ENCODE peak calls at places on chromosome 1, in five cellular contexts. K, P, X, T and U are unnamed samples.

GRCh38 chr1:212666116-212666775 is 33.4 kb downstream of the BATF3 start:
- DNase-seq in K (no peak), P (no peak), X (no peak), T (no peak), U (no peak)

GRCh38 chr1:215114154-215114933 is 31.8 kb downstream of the KCNK2 start:
- DNase-seq in K (no peak), P (no peak), X (peak; percentile 91), T (no peak), U (no peak)

GRCh38 chr1:171613282-171613681 is 8.8 kb upstream of the MYOCOS start:
- DNase-seq in K (no peak), P (no peak), X (no peak), T (no peak), U (no peak)

GRCh38 chr1:27966402-27967105 is 6.8 kb downstream of the XKR8 start:
- DNase-seq in K (no peak), P (no peak), X (no peak), T (no peak), U (no peak)

GRCh38 chr1:162633327-162633762 is 1.1 kb downstream of the DDR2 start:
- DNase-seq in K (no peak), P (no peak), X (no peak), T (no peak), U (no peak)

GRCh38 chr1:51569284-51570062 is 47.4 kb upstream of the OSBPL9 start:
- DNase-seq in K (no peak), P (peak; percentile 49), X (peak; percentile 67), T (peak; percentile 94), U (no peak)

GRCh38 chr1:101302831-101303511 is 66.2 kb downstream of the S1PR1 start:
- DNase-seq in K (no peak), P (no peak), X (peak; percentile 26), T (no peak), U (no peak)

GRCh38 chr1:40861227-40862003 is 748 bp downstream of the CITED4 start:
- DNase-seq in K (no peak), P (peak; percentile 39), X (no peak), T (no peak), U (peak; percentile 53)

GRCh38 chr1:203287896-203288295 is 17.4 kb upstream of the BTG2 start:
- DNase-seq in K (no peak), P (no peak), X (no peak), T (no peak), U (no peak)

GRCh38 chr1:3543076-3544049 is 67.9 kb downstream of the MEGF6 start:
- DNase-seq in K (no peak), P (no peak), X (peak; percentile 96), T (no peak), U (no peak)

GRCh38 chr1:93471911-93472310 is 24.0 kb downstream of the FNBP1L start:
- DNase-seq in K (no peak), P (no peak), X (peak; percentile 60), T (no peak), U (no peak)